ENCODE peak calls at places on chromosomes 13 and 19, in eight cellular contexts. S is endodermal cell, O is cardiac muscle cell, P is heart right ventricle, W is psoas muscle, K is Panc1, L is PC-9, F is PC-3. V is an unnamed sample.

GRCh38 chr19:58052256-58052655 is 6.8 kb upstream of the ZNF135 start:
- DNase-seq in S (no peak), O (no peak), P (no peak), W (no peak), K (no peak), L (no peak), F (no peak), V (no peak)

GRCh38 chr19:54041969-54042606 is 21.6 kb downstream of the VSTM1 start:
- DNase-seq in S (peak; percentile 71), O (no peak), P (no peak), W (no peak), K (no peak), L (peak; percentile 22), F (peak; percentile 55), V (no peak)

GRCh38 chr13:53150568-53150967 is 122.0 kb downstream of the OLFM4 start:
- DNase-seq in S (no peak), O (no peak), P (no peak), W (no peak), K (no peak), L (no peak), F (no peak), V (no peak)

GRCh38 chr19:18023596-18024212 is 15.7 kb downstream of the ARRDC2 start:
- DNase-seq in S (no peak), O (no peak), P (peak; percentile 95), W (peak; percentile 94), K (no peak), L (no peak), F (no peak), V (peak; percentile 90)

GRCh38 chr13:68895696-68896095 is 1211.9 kb upstream of the ATXN8OS start:
- DNase-seq in S (no peak), O (no peak), P (no peak), W (no peak), K (no peak), L (no peak), F (no peak), V (no peak)

GRCh38 chr19:35991731-35992450 is 3.1 kb upstream of the SDHAF1 start:
- DNase-seq in S (no peak), O (no peak), P (no peak), W (no peak), K (no peak), L (no peak), F (no peak), V (no peak)

GRCh38 chr13:26485786-26486185 is 71.7 kb upstream of the WASF3 start:
- DNase-seq in S (peak; percentile 69), O (no peak), P (no peak), W (no peak), K (no peak), L (no peak), F (no peak), V (no peak)

GRCh38 chr19:55600336-55601028 is 394 bp downstream of the ZNF524 start:
- DNase-seq in S (peak; percentile 94), O (peak; percentile 92), P (peak; percentile 71), W (no peak), K (no peak), L (no peak), F (no peak), V (no peak)

GRCh38 chr19:40755248-40755624 is 4.2 kb downstream of the SNRPA start:
- DNase-seq in S (no peak), O (no peak), P (no peak), W (no peak), K (no peak), L (no peak), F (no peak), V (no peak)

GRCh38 chr19:40758491-40758890 is 7.5 kb downstream of the SNRPA start:
- DNase-seq in S (no peak), O (no peak), P (no peak), W (no peak), K (no peak), L (no peak), F (no peak), V (no peak)

GRCh38 chr19:40751065-40751923 is at the start of gene SNRPA:
- DNase-seq in S (peak; percentile 99), O (peak; percentile 99), P (peak; percentile 98), W (peak; percentile 98), K (peak; percentile 90), L (peak; percentile 97), F (peak; percentile 97), V (peak; percentile 98)

GRCh38 chr19:40756502-40757110 is 5.6 kb downstream of the SNRPA start:
- DNase-seq in S (no peak), O (no peak), P (no peak), W (no peak), K (no peak), L (no peak), F (peak; percentile 51), V (no peak)

DNA sequence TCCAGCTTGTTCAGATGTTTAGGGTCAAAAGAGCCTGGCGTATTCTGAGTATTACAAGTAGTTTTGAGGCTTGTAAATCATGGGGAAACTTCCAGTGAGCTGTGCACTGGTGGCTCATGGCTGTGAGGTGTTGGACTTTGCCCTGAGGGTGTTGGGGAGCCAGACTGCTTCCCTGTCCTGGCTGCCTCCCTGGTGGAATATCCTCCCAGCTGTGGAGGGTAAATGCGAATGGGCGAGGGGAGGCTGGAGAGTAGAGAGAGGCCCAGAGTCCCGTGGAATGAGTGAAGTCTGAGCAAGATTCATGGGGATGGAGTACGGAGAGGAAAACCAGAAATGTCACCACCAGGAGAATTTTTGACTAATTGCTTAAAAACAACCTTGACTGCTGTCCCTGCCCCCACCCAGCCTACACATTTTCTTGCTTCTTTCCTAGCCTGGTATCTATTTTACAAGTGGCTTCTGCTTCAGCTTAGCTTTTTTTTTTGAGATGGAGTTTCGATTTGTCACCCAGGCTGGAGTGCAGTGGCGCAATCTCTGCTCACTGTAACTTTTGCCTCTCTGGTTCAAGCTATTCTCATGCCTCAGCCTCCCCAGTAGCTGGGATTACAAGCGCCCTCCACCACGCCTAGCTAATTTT is 3.7 kb downstream of the SNRPA start:
- DNase-seq in S (no peak), O (no peak), P (no peak), W (no peak), K (no peak), L (no peak), F (peak; percentile 14), V (no peak)
- H3K4me3 ChIP-seq in S (peak overlapping the region; percentile 69), O (no peak overlapping the region), P (peak overlapping the region; percentile 11), W (no peak overlapping the region), K (no peak overlapping the region), L (no peak overlapping the region), F (peak overlapping the region; percentile 58), V (peak overlapping the region; percentile 25)

GRCh38 chr19:45494261-45494916 is 2.5 kb downstream of the RTN2 start:
- DNase-seq in S (no peak), O (no peak), P (no peak), W (peak; percentile 56), K (no peak), L (no peak), F (no peak), V (no peak)

GRCh38 chr19:45495178-45495577 is 1.7 kb downstream of the RTN2 start:
- DNase-seq in S (no peak), O (no peak), P (no peak), W (no peak), K (no peak), L (no peak), F (no peak), V (no peak)

GRCh38 chr19:45498411-45499195 is at the start of gene PPM1N:
- DNase-seq in S (peak; percentile 83), O (peak; percentile 40), P (no peak), W (peak; percentile 66), K (no peak), L (no peak), F (peak; percentile 16), V (no peak)

GRCh38 chr19:45497791-45498190 is 452 bp upstream of the PPM1N start:
- DNase-seq in S (peak; percentile 73), O (peak; percentile 25), P (no peak), W (no peak), K (no peak), L (no peak), F (no peak), V (no peak)

GRCh38 chr19:45496349-45496953 is 396 bp downstream of the RTN2 start:
- DNase-seq in S (peak; percentile 92), O (peak; percentile 86), P (no peak), W (peak; percentile 74), K (no peak), L (peak; percentile 45), F (peak; percentile 18), V (no peak)
- H3K27ac ChIP-seq in S (peak overlapping the region; percentile 83), O (peak overlapping the region; percentile 32), P (peak overlapping the region; percentile 19), W (no peak overlapping the region), K (no peak overlapping the region), L (no peak overlapping the region), F (no peak overlapping the region), V (no peak overlapping the region)

GRCh38 chr19:13083627-13084026 is 19.0 kb downstream of the LYL1 start:
- DNase-seq in S (no peak), O (no peak), P (no peak), W (no peak), K (no peak), L (no peak), F (no peak), V (no peak)

GRCh38 chr19:13086341-13086740 is 16.3 kb downstream of the LYL1 start:
- DNase-seq in S (no peak), O (no peak), P (no peak), W (no peak), K (no peak), L (no peak), F (no peak), V (no peak)

GRCh38 chr19:13085673-13086072 is 17.0 kb downstream of the LYL1 start:
- DNase-seq in S (no peak), O (peak; percentile 60), P (no peak), W (no peak), K (no peak), L (no peak), F (no peak), V (peak; percentile 66)

GRCh38 chr19:13082192-13083007 is 20.3 kb downstream of the LYL1 start:
- DNase-seq in S (peak; percentile 85), O (peak; percentile 48), P (no peak), W (no peak), K (no peak), L (no peak), F (peak; percentile 39), V (no peak)

DNA sequence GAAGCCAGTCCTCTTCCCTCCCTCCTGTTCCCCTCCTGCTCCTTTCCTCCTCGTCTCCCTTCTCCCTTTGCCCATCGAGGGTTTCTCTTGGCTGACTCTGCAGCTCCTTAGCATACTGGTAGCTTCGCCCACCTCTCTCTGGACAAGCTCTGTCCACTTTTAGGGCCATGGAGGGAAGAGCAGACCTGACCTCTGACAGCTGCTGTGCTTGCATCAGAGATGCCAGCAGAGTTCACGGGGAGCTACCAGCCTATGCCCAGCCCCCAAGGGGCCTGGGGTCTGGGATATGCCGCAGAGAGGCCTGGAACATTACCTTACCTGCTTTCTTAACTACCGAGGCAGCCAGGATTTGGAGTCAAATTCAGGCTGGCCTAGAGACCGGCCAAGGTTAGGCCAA is 19.7 kb downstream of the LYL1 start:
- DNase-seq in S (no peak), O (no peak), P (no peak), W (no peak), K (no peak), L (no peak), F (no peak), V (no peak)
- H3K4me3 ChIP-seq in S (no peak overlapping the region), O (no peak overlapping the region), P (no peak overlapping the region), W (no peak overlapping the region), K (no peak overlapping the region), L (no peak overlapping the region), F (no peak overlapping the region), V (no peak overlapping the region)

GRCh38 chr19:7903244-7904073 is at the start of gene MAP2K7:
- DNase-seq in S (peak; percentile 100), O (peak; percentile 100), P (peak; percentile 100), W (peak; percentile 100), K (peak; percentile 95), L (peak; percentile 100), F (peak; percentile 100), V (peak; percentile 100)

GRCh38 chr19:7900931-7901330 is 2.7 kb upstream of the MAP2K7 start:
- DNase-seq in S (no peak), O (no peak), P (no peak), W (no peak), K (no peak), L (no peak), F (no peak), V (no peak)

GRCh38 chr19:7901337-7901736 is 2.3 kb upstream of the MAP2K7 start:
- DNase-seq in S (no peak), O (no peak), P (no peak), W (no peak), K (no peak), L (no peak), F (no peak), V (no peak)

GRCh38 chr19:7904074-7905020 is 670 bp downstream of the MAP2K7 start:
- DNase-seq in S (peak; percentile 74), O (peak; percentile 54), P (no peak), W (peak; percentile 83), K (no peak), L (no peak), F (no peak), V (peak; percentile 77)

GRCh38 chr19:7902796-7903243 is 857 bp upstream of the MAP2K7 start:
- DNase-seq in S (peak; percentile 65), O (no peak), P (no peak), W (no peak), K (no peak), L (no peak), F (peak; percentile 35), V (no peak)
- H3K27ac ChIP-seq in S (peak overlapping the region; percentile 80), O (peak overlapping the region; percentile 93), P (peak overlapping the region; percentile 72), W (peak overlapping the region; percentile 91), K (peak overlapping the region; percentile 96), L (peak overlapping the region; percentile 68), F (peak overlapping the region; percentile 65), V (peak overlapping the region; percentile 81)

V was measured in lower lobe of right lung.